ENCODE peak calls at places on chromosomes 3 and 15, in eight cellular contexts. S is IMR-90; C is AG08395; P is fibroblast of pulmonary artery; X is foreskin fibroblast; J is activated gamma-delta T cell treated with anti-CD3 and anti-CD28 coated beads, Interleukin-2, amount 50 U/mL, for 16 hours; G is BE2C; I is HL-60. T is an unnamed sample.

GRCh38 chr3:42711491-42712343 is 9.1 kb upstream of the HHATL start:
- DNase-seq in S (no peak), C (no peak), P (no peak), X (no peak), J (no peak), G (no peak), I (no peak), T (no peak)

GRCh38 chr15:41513282-41514227 is at the start of gene LTK:
- DNase-seq in S (no peak), C (no peak), P (no peak), X (no peak), J (no peak), G (peak), I (no peak), T (no peak)

GRCh38 chr15:81523867-81524266 is 149.9 kb upstream of the TMC3 start:
- DNase-seq in S (no peak), C (no peak), P (no peak), X (no peak), J (no peak), G (no peak), I (no peak), T (no peak)

GRCh38 chr3:176633511-176633910 is 563.8 kb downstream of the TBL1XR1 start:
- DNase-seq in S (no peak), C (no peak), P (no peak), X (no peak), J (no peak), G (peak), I (no peak), T (no peak)

GRCh38 chr15:52651868-52652267 is 27.3 kb downstream of the ATOSA start:
- DNase-seq in S (peak), C (peak), P (peak), X (peak), J (peak), G (peak), I (no peak), T (no peak)

GRCh38 chr15:53833134-53833624 is 73.7 kb upstream of the WDR72 start:
- DNase-seq in S (peak), C (no peak), P (no peak), X (no peak), J (no peak), G (peak), I (no peak), T (no peak)

GRCh38 chr3:126367316-126367805 is 10.2 kb upstream of the KLF15 start:
- DNase-seq in S (no peak), C (no peak), P (no peak), X (no peak), J (no peak), G (peak), I (no peak), T (no peak)

GRCh38 chr15:68775671-68776476 is 44.8 kb downstream of the ANP32A start:
- DNase-seq in S (peak), C (peak), P (peak), X (no peak), J (no peak), G (peak), I (no peak), T (no peak)